ENCODE peak calls at places on chromosome X, in eight cellular contexts. One of them, this sample, is unnamed.

GRCh38 chrX:8782595-8782994 is 18.6 kb downstream of the FAM9A start:
- DNase-seq in keratinocyte: no peak
- DNase-seq in body of pancreas: no peak
- DNase-seq in GM23338: no peak
- DNase-seq in endodermal cell: no peak
- DNase-seq in endothelial cell of umbilical vein: no peak
- DNase-seq in pancreas: no peak
- DNase-seq in fibroblast of lung: no peak
- DNase-seq in this sample: no peak

GRCh38 chrX:109684136-109684535 is 48.9 kb downstream of the ACSL4 start:
- DNase-seq in keratinocyte: no peak
- DNase-seq in body of pancreas: no peak
- DNase-seq in endodermal cell: no peak
- DNase-seq in fibroblast of lung: peak
- DNase-seq in endothelial cell of umbilical vein: no peak
- DNase-seq in GM23338: no peak
- DNase-seq in pancreas: no peak
- DNase-seq in this sample: no peak

GRCh38 chrX:1468250-1468772 is 15.6 kb upstream of the ASMTL start:
- DNase-seq in fibroblast of lung: peak
- DNase-seq in body of pancreas: no peak
- DNase-seq in GM23338: no peak
- DNase-seq in endothelial cell of umbilical vein: no peak
- DNase-seq in keratinocyte: no peak
- DNase-seq in pancreas: peak
- DNase-seq in endodermal cell: peak
- DNase-seq in this sample: peak

GRCh38 chrX:139204903-139205667 is 325.5 kb upstream of the F9 start:
- DNase-seq in fibroblast of lung: peak
- DNase-seq in endothelial cell of umbilical vein: no peak
- DNase-seq in endodermal cell: peak
- DNase-seq in GM23338: peak
- DNase-seq in keratinocyte: no peak
- DNase-seq in body of pancreas: peak
- DNase-seq in pancreas: peak
- DNase-seq in this sample: no peak

GRCh38 chrX:71533850-71534515 is 1.1 kb downstream of the OGT start:
- DNase-seq in fibroblast of lung: peak
- DNase-seq in keratinocyte: no peak
- DNase-seq in endodermal cell: peak
- DNase-seq in pancreas: peak
- DNase-seq in GM23338: peak
- DNase-seq in endothelial cell of umbilical vein: peak
- DNase-seq in body of pancreas: peak
- DNase-seq in this sample: peak

GRCh38 chrX:41384041-41384705 is 50.2 kb downstream of the DDX3X start:
- DNase-seq in fibroblast of lung: peak
- DNase-seq in pancreas: peak
- DNase-seq in endodermal cell: no peak
- DNase-seq in keratinocyte: no peak
- DNase-seq in GM23338: peak
- DNase-seq in body of pancreas: peak
- DNase-seq in endothelial cell of umbilical vein: no peak
- DNase-seq in this sample: no peak

GRCh38 chrX:130144509-130144908 is 21.1 kb downstream of the AIFM1 start:
- DNase-seq in pancreas: no peak
- DNase-seq in body of pancreas: no peak
- DNase-seq in endothelial cell of umbilical vein: peak
- DNase-seq in GM23338: no peak
- DNase-seq in keratinocyte: no peak
- DNase-seq in fibroblast of lung: peak
- DNase-seq in endodermal cell: no peak
- DNase-seq in this sample: no peak

GRCh38 chrX:98357146-98357545 is 1473.4 kb downstream of the RPA4 start:
- DNase-seq in keratinocyte: no peak
- DNase-seq in endodermal cell: no peak
- DNase-seq in pancreas: no peak
- DNase-seq in GM23338: no peak
- DNase-seq in body of pancreas: no peak
- DNase-seq in fibroblast of lung: no peak
- DNase-seq in endothelial cell of umbilical vein: no peak
- DNase-seq in this sample: no peak

GRCh38 chrX:148808825-148809224 is 308.4 kb downstream of the AFF2 start:
- DNase-seq in GM23338: peak
- DNase-seq in endodermal cell: no peak
- DNase-seq in pancreas: no peak
- DNase-seq in fibroblast of lung: no peak
- DNase-seq in keratinocyte: no peak
- DNase-seq in body of pancreas: no peak
- DNase-seq in endothelial cell of umbilical vein: no peak
- DNase-seq in this sample: no peak

GRCh38 chrX:35499071-35499862 is 298.9 kb upstream of the MAGEB16 start:
- DNase-seq in fibroblast of lung: no peak
- DNase-seq in endodermal cell: no peak
- DNase-seq in pancreas: no peak
- DNase-seq in GM23338: no peak
- DNase-seq in keratinocyte: no peak
- DNase-seq in body of pancreas: no peak
- DNase-seq in endothelial cell of umbilical vein: no peak
- DNase-seq in this sample: no peak

GRCh38 chrX:12974217-12974796 is 603 bp upstream of the TMSB4X start:
- DNase-seq in pancreas: peak
- DNase-seq in keratinocyte: no peak
- DNase-seq in fibroblast of lung: peak
- DNase-seq in GM23338: peak
- DNase-seq in endodermal cell: peak
- DNase-seq in body of pancreas: peak
- DNase-seq in endothelial cell of umbilical vein: peak
- DNase-seq in this sample: no peak

GRCh38 chrX:69262036-69262905 is 97.0 kb upstream of the PJA1 start:
- DNase-seq in pancreas: no peak
- DNase-seq in endodermal cell: no peak
- DNase-seq in GM23338: no peak
- DNase-seq in keratinocyte: no peak
- DNase-seq in endothelial cell of umbilical vein: no peak
- DNase-seq in fibroblast of lung: peak
- DNase-seq in body of pancreas: no peak
- DNase-seq in this sample: no peak

GRCh38 chrX:129945131-129945530 is 37.3 kb upstream of the BCORL1 start:
- DNase-seq in body of pancreas: no peak
- DNase-seq in GM23338: no peak
- DNase-seq in fibroblast of lung: peak
- DNase-seq in keratinocyte: no peak
- DNase-seq in endodermal cell: no peak
- DNase-seq in endothelial cell of umbilical vein: no peak
- DNase-seq in pancreas: no peak
- DNase-seq in this sample: no peak

GRCh38 chrX:127732709-127733108 is 319.5 kb downstream of the ACTRT1 start:
- DNase-seq in pancreas: no peak
- DNase-seq in body of pancreas: no peak
- DNase-seq in endothelial cell of umbilical vein: no peak
- DNase-seq in endodermal cell: no peak
- DNase-seq in fibroblast of lung: no peak
- DNase-seq in keratinocyte: no peak
- DNase-seq in GM23338: no peak
- DNase-seq in this sample: no peak

GRCh38 chrX:41664307-41665299 is 24.2 kb upstream of the GPR34 start:
- DNase-seq in endothelial cell of umbilical vein: no peak
- DNase-seq in keratinocyte: no peak
- DNase-seq in GM23338: no peak
- DNase-seq in endodermal cell: no peak
- DNase-seq in pancreas: no peak
- DNase-seq in body of pancreas: no peak
- DNase-seq in fibroblast of lung: peak
- DNase-seq in this sample: no peak

GRCh38 chrX:148365233-148365632 is 135.2 kb upstream of the AFF2 start:
- DNase-seq in endothelial cell of umbilical vein: no peak
- DNase-seq in fibroblast of lung: no peak
- DNase-seq in GM23338: no peak
- DNase-seq in endodermal cell: no peak
- DNase-seq in pancreas: no peak
- DNase-seq in keratinocyte: no peak
- DNase-seq in body of pancreas: no peak
- DNase-seq in this sample: no peak

GRCh38 chrX:132612990-132613564 is 124.2 kb upstream of the MBNL3 start:
- DNase-seq in endodermal cell: peak
- DNase-seq in pancreas: no peak
- DNase-seq in keratinocyte: no peak
- DNase-seq in GM23338: peak
- DNase-seq in endothelial cell of umbilical vein: peak
- DNase-seq in body of pancreas: peak
- DNase-seq in fibroblast of lung: peak
- DNase-seq in this sample: no peak

GRCh38 chrX:137926090-137926489 is 360.2 kb downstream of the ZIC3 start:
- DNase-seq in GM23338: peak
- DNase-seq in keratinocyte: no peak
- DNase-seq in body of pancreas: no peak
- DNase-seq in endodermal cell: peak
- DNase-seq in pancreas: no peak
- DNase-seq in fibroblast of lung: no peak
- DNase-seq in endothelial cell of umbilical vein: no peak
- DNase-seq in this sample: no peak

GRCh38 chrX:151702021-151702714 is 6.9 kb downstream of the PRRG3 start:
- DNase-seq in pancreas: no peak
- DNase-seq in GM23338: no peak
- DNase-seq in keratinocyte: no peak
- DNase-seq in endodermal cell: no peak
- DNase-seq in fibroblast of lung: peak
- DNase-seq in body of pancreas: no peak
- DNase-seq in endothelial cell of umbilical vein: no peak
- DNase-seq in this sample: no peak

GRCh38 chrX:153057281-153057680 is 1.0 kb downstream of the PNMA3 start:
- DNase-seq in keratinocyte: no peak
- DNase-seq in fibroblast of lung: no peak
- DNase-seq in pancreas: no peak
- DNase-seq in GM23338: no peak
- DNase-seq in endodermal cell: no peak
- DNase-seq in endothelial cell of umbilical vein: no peak
- DNase-seq in body of pancreas: no peak
- DNase-seq in this sample: no peak

GRCh38 chrX:51461053-51462050 is 35.0 kb downstream of the NUDT11 start:
- DNase-seq in GM23338: peak
- DNase-seq in pancreas: no peak
- DNase-seq in endodermal cell: no peak
- DNase-seq in endothelial cell of umbilical vein: peak
- DNase-seq in keratinocyte: no peak
- DNase-seq in body of pancreas: no peak
- DNase-seq in fibroblast of lung: peak
- DNase-seq in this sample: no peak

GRCh38 chrX:51456246-51456645 is 40.1 kb downstream of the NUDT11 start:
- DNase-seq in fibroblast of lung: no peak
- DNase-seq in pancreas: peak
- DNase-seq in body of pancreas: peak
- DNase-seq in GM23338: peak
- DNase-seq in endothelial cell of umbilical vein: no peak
- DNase-seq in endodermal cell: peak
- DNase-seq in keratinocyte: no peak
- DNase-seq in this sample: no peak

GRCh38 chrX:51459125-51459524 is 37.3 kb downstream of the NUDT11 start:
- DNase-seq in body of pancreas: peak
- DNase-seq in endothelial cell of umbilical vein: peak
- DNase-seq in keratinocyte: no peak
- DNase-seq in endodermal cell: no peak
- DNase-seq in pancreas: no peak
- DNase-seq in fibroblast of lung: peak
- DNase-seq in GM23338: peak
- DNase-seq in this sample: no peak

GRCh38 chrX:51456814-51457213 is 39.6 kb downstream of the NUDT11 start:
- DNase-seq in endothelial cell of umbilical vein: no peak
- DNase-seq in GM23338: peak
- DNase-seq in body of pancreas: no peak
- DNase-seq in fibroblast of lung: peak
- DNase-seq in endodermal cell: no peak
- DNase-seq in pancreas: no peak
- DNase-seq in keratinocyte: no peak
- DNase-seq in this sample: no peak
- H3K27ac ChIP-seq in endothelial cell of umbilical vein: no peak
- H3K27ac ChIP-seq in GM23338: peak
- H3K27ac ChIP-seq in body of pancreas: no peak
- H3K27ac ChIP-seq in fibroblast of lung: no peak
- H3K27ac ChIP-seq in endodermal cell: no peak
- H3K27ac ChIP-seq in pancreas: no peak
- H3K27ac ChIP-seq in keratinocyte: no peak
- H3K27ac ChIP-seq in this sample: no peak

GRCh38 chrX:135557344-135557743 is 36.9 kb downstream of the INTS6L start:
- DNase-seq in endothelial cell of umbilical vein: peak
- DNase-seq in GM23338: no peak
- DNase-seq in endodermal cell: no peak
- DNase-seq in keratinocyte: no peak
- DNase-seq in fibroblast of lung: no peak
- DNase-seq in pancreas: no peak
- DNase-seq in body of pancreas: no peak
- DNase-seq in this sample: no peak
- TF ChIP-seq CTCF in endothelial cell of umbilical vein: no peak
- TF ChIP-seq CTCF in GM23338: no peak
- TF ChIP-seq CTCF in endodermal cell: no peak
- TF ChIP-seq CTCF in keratinocyte: no peak
- TF ChIP-seq CTCF in fibroblast of lung: no peak
- TF ChIP-seq CTCF in pancreas: no peak
- TF ChIP-seq CTCF in body of pancreas: no peak
- TF ChIP-seq CTCF in this sample: no peak

GRCh38 chrX:10759400-10759799 is 139.0 kb upstream of the MID1 start:
- DNase-seq in endothelial cell of umbilical vein: no peak
- DNase-seq in pancreas: no peak
- DNase-seq in body of pancreas: no peak
- DNase-seq in fibroblast of lung: no peak
- DNase-seq in keratinocyte: no peak
- DNase-seq in endodermal cell: peak
- DNase-seq in GM23338: peak
- DNase-seq in this sample: no peak
- H3K4me3 ChIP-seq in endothelial cell of umbilical vein: no peak
- H3K4me3 ChIP-seq in pancreas: no peak
- H3K4me3 ChIP-seq in body of pancreas: no peak
- H3K4me3 ChIP-seq in fibroblast of lung: no peak
- H3K4me3 ChIP-seq in keratinocyte: no peak
- H3K4me3 ChIP-seq in endodermal cell: no peak
- H3K4me3 ChIP-seq in GM23338: peak
- H3K4me3 ChIP-seq in this sample: no peak

DNA sequence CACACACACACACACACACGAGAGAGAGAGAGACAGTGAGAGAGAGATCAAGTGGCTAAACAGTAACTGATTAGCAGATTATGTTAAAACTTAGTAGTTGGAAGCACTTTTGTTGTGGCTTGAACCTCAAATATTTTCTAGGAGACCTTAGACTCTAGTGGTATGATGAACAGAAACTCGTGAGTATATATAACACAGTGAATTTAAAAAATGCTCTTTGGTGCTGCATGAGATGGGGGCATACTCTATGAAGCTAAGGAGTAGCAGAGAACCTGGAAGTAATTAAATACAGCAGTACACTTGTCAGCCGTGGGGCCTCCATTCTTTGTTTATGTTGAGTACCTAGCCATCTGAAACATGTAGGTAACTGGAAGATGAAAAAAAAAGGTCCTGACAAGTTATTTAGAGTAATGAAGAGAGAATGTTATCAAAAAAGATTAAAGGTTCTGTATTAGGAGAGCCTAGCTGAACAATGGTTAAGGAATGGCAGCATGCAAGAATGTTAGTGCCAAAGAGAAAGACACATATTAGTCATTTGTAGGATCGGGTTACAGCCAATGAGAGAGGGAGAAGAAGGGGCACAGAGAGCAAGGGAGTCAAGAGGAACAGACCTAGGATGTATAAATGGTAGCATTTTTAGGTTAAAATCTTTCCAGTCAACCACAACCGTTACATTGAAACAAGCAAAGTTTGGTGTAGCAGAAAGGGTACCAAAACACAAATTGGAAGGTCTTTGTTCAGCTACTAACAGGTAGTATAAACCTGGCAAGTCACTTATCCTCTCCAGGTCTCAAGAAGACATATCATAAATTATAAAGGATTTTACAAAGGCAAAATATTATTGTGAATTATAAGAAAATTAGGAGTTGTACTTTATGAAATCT is 316.7 kb upstream of the DIPK2B start:
- DNase-seq in endodermal cell: no peak
- DNase-seq in keratinocyte: no peak
- DNase-seq in GM23338: peak
- DNase-seq in endothelial cell of umbilical vein: peak
- DNase-seq in pancreas: no peak
- DNase-seq in fibroblast of lung: peak
- DNase-seq in body of pancreas: no peak
- DNase-seq in this sample: no peak
- H3K27ac ChIP-seq in endodermal cell: no peak
- H3K27ac ChIP-seq in keratinocyte: peak
- H3K27ac ChIP-seq in GM23338: no peak
- H3K27ac ChIP-seq in endothelial cell of umbilical vein: peak
- H3K27ac ChIP-seq in pancreas: no peak
- H3K27ac ChIP-seq in fibroblast of lung: peak
- H3K27ac ChIP-seq in body of pancreas: no peak
- H3K27ac ChIP-seq in this sample: no peak

This sample was measured in coronary artery.